ENCODE peak calls at places on chromosome 10, in four cellular contexts. N is IMR-90, Z is HCT116, F is K562. A is an unnamed sample.

GRCh38 chr10:79252450-79252849 is 94.8 kb upstream of the PPIF start:
- DNase-seq in N (no peak), F (no peak), Z (no peak), A (no peak)

GRCh38 chr10:29328988-29329387 is 40.1 kb downstream of the LYZL1 start:
- DNase-seq in F (no peak), N (peak), Z (no peak), A (no peak)

GRCh38 chr10:24459836-24460235 is 250.9 kb downstream of the KIAA1217 start:
- DNase-seq in Z (no peak), F (no peak), N (no peak), A (no peak)

GRCh38 chr10:79385804-79386531 is 38.7 kb downstream of the PPIF start:
- DNase-seq in N (no peak), Z (no peak), F (peak), A (no peak)

GRCh38 chr10:71312220-71312619 is 6.8 kb upstream of the SLC29A3 start:
- DNase-seq in Z (no peak), F (no peak), N (no peak), A (no peak)

GRCh38 chr10:108894402-108895301 is 1028.7 kb downstream of the XPNPEP1 start:
- DNase-seq in F (no peak), Z (no peak), N (no peak), A (no peak)

GRCh38 chr10:133336131-133337078 is at the start of gene CALY:
- DNase-seq in F (peak), Z (no peak), N (no peak), A (no peak)

GRCh38 chr10:51892965-51893658 is 193.7 kb upstream of the CSTF2T start:
- DNase-seq in N (peak), Z (peak), F (no peak), A (no peak)

GRCh38 chr10:116542007-116542677 is 3.6 kb upstream of the PNLIP start:
- DNase-seq in F (no peak), N (no peak), Z (no peak), A (no peak)

GRCh38 chr10:86013568-86013967 is 353.0 kb downstream of the GRID1 start:
- DNase-seq in N (no peak), Z (no peak), F (no peak), A (no peak)

GRCh38 chr10:129964611-129965417 is 740 bp upstream of the EBF3 start:
- DNase-seq in Z (no peak), F (no peak), N (no peak), A (no peak)

GRCh38 chr10:3389093-3389492 is 216.5 kb upstream of the PITRM1 start:
- DNase-seq in F (no peak), N (no peak), Z (no peak), A (no peak)

GRCh38 chr10:103818110-103818509 is 37.3 kb downstream of the SH3PXD2A start:
- DNase-seq in F (no peak), Z (no peak), N (no peak), A (no peak)

GRCh38 chr10:75263806-75264205 is 28.0 kb upstream of the COMTD1 start:
- DNase-seq in N (no peak), Z (no peak), F (no peak), A (no peak)

GRCh38 chr10:5094265-5095205 is at the start of gene AKR1C3:
- DNase-seq in F (peak), Z (peak), N (peak), A (no peak)
- H3K9ac ChIP-seq in F (peak), Z (no peak), N (no peak), A (peak)

GRCh38 chr10:5464521-5464920 is 34.8 kb downstream of the CALML5 start:
- DNase-seq in Z (no peak), F (no peak), N (no peak), A (no peak)
- H3K27ac ChIP-seq in Z (no peak), F (no peak), N (no peak), A (no peak)

GRCh38 chr10:43574035-43574892 is at the start of gene ZNF239:
- DNase-seq in Z (peak), N (peak), F (peak), A (peak)
- TF ChIP-seq CTCF in Z (no peak), N (no peak), F (no peak), A (no peak)

GRCh38 chr10:511101-511848 is 178.2 kb downstream of the DIP2C start:
- DNase-seq in N (peak), F (peak), Z (peak), A (peak)

GRCh38 chr10:507908-508444 is 181.5 kb downstream of the DIP2C start:
- DNase-seq in N (no peak), Z (no peak), F (no peak), A (no peak)

GRCh38 chr10:508726-509125 is 180.7 kb downstream of the DIP2C start:
- DNase-seq in F (no peak), Z (no peak), N (no peak), A (no peak)

GRCh38 chr10:510415-510881 is 179.0 kb downstream of the DIP2C start:
- DNase-seq in N (peak), F (no peak), Z (no peak), A (no peak)

GRCh38 chr10:509361-510102 is 179.9 kb downstream of the DIP2C start:
- DNase-seq in F (no peak), N (no peak), Z (no peak), A (no peak)
- H3K9ac ChIP-seq in F (no peak), N (no peak), Z (no peak), A (no peak)

GRCh38 chr10:48606530-48607355 is 1.9 kb upstream of the ARHGAP22 start:
- DNase-seq in N (peak), Z (no peak), F (no peak), A (no peak)
- H3K27ac ChIP-seq in N (peak), Z (no peak), F (no peak), A (no peak)

GRCh38 chr10:77606751-77607150 is 30.9 kb downstream of the KCNMA1 start:
- DNase-seq in N (no peak), F (no peak), Z (no peak), A (no peak)

GRCh38 chr10:77604941-77605351 is 32.7 kb downstream of the KCNMA1 start:
- DNase-seq in Z (no peak), N (no peak), F (no peak), A (no peak)

GRCh38 chr10:77603529-77603927 is 34.1 kb downstream of the KCNMA1 start:
- DNase-seq in Z (no peak), N (peak), F (no peak), A (no peak)

GRCh38 chr10:77604063-77604462 is 33.5 kb downstream of the KCNMA1 start:
- DNase-seq in F (no peak), N (no peak), Z (no peak), A (no peak)

DNA sequence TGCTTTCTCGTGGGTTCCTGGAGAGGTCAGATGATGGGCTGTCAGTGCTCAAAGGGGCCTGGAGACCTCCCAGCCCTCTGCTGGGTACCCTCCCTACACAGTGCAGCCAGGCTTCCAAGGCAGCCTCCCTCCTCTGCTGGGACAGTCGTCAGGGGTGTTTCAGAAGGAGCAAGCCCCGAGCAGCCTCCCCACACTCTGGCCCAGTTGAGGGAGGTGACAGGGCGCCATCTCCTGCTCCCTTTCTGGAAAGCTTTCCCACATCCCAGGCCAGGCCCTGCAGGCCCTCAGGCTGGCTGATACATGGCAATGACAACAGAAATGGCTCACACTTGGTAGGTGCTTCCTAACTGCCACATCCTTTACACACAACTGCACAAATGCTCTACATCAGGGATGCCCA is 32.1 kb downstream of the KCNMA1 start:
- DNase-seq in Z (no peak), F (no peak), N (no peak), A (no peak)
- TF ChIP-seq CTCF in Z (no peak), F (no peak), N (peak), A (peak)

DNA sequence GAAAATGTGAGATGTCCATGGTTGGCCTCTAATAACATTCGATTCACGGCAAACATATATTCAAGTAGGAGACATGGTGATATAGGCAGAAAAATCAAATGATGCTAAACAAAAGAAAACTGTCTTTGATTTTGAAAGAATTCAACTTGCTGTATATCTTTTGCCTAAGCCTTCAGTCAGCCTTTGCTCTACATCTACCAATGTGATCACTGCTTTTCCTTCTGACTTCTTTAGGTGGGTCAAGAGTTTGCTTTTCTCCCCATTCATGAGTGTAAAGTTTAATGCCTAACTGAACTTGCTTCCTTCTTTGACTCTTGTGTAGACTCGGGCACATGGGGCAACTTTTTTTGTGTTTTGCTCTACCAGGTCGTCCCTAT is 417 bp upstream of the HIF1AN start:
- DNase-seq in Z (no peak), N (no peak), F (no peak), A (no peak)
- H3K9ac ChIP-seq in Z (peak), N (peak), F (peak), A (peak)